ENCODE peak calls at places on chromosomes 6 and 20, in six cellular contexts. One of them, this sample, is unnamed.

GRCh38 chr6:23137596-23137995 is 568.2 kb downstream of the HDGFL1 start:
- DNase-seq in ascending aorta: no peak
- DNase-seq in NT2/D1: no peak
- DNase-seq in occipital lobe: no peak
- DNase-seq in cardiac muscle cell: peak
- DNase-seq in globus pallidus: no peak
- DNase-seq in this sample: no peak

GRCh38 chr6:20092071-20092566 is 120.2 kb downstream of the MBOAT1 start:
- DNase-seq in ascending aorta: no peak
- DNase-seq in NT2/D1: peak
- DNase-seq in occipital lobe: no peak
- DNase-seq in cardiac muscle cell: peak
- DNase-seq in globus pallidus: peak
- DNase-seq in this sample: peak

GRCh38 chr20:50844430-50845100 is 49.7 kb downstream of the BCAS4 start:
- DNase-seq in ascending aorta: peak
- DNase-seq in NT2/D1: no peak
- DNase-seq in occipital lobe: no peak
- DNase-seq in cardiac muscle cell: peak
- DNase-seq in globus pallidus: no peak
- DNase-seq in this sample: no peak

GRCh38 chr6:44667668-44668390 is 280.3 kb downstream of the CDC5L start:
- DNase-seq in ascending aorta: no peak
- DNase-seq in NT2/D1: no peak
- DNase-seq in occipital lobe: no peak
- DNase-seq in cardiac muscle cell: peak
- DNase-seq in globus pallidus: no peak
- DNase-seq in this sample: no peak

GRCh38 chr20:63653041-63653973 is at the start of gene STMN3:
- DNase-seq in ascending aorta: peak
- DNase-seq in NT2/D1: peak
- DNase-seq in occipital lobe: peak
- DNase-seq in cardiac muscle cell: peak
- DNase-seq in globus pallidus: peak
- DNase-seq in this sample: peak

GRCh38 chr6:89260832-89261231 is 43.7 kb upstream of the GABRR1 start:
- DNase-seq in ascending aorta: no peak
- DNase-seq in NT2/D1: no peak
- DNase-seq in occipital lobe: no peak
- DNase-seq in cardiac muscle cell: peak
- DNase-seq in globus pallidus: no peak
- DNase-seq in this sample: no peak

GRCh38 chr6:2378046-2378657 is 132.7 kb upstream of the GMDS start:
- DNase-seq in ascending aorta: no peak
- DNase-seq in NT2/D1: no peak
- DNase-seq in occipital lobe: no peak
- DNase-seq in cardiac muscle cell: no peak
- DNase-seq in globus pallidus: no peak
- DNase-seq in this sample: no peak

GRCh38 chr6:71291991-71292390 is 3.4 kb downstream of the OGFRL1 start:
- DNase-seq in ascending aorta: no peak
- DNase-seq in NT2/D1: no peak
- DNase-seq in occipital lobe: no peak
- DNase-seq in cardiac muscle cell: peak
- DNase-seq in globus pallidus: no peak
- DNase-seq in this sample: no peak

GRCh38 chr6:154343473-154344308 is 12.9 kb downstream of the IPCEF1 start:
- DNase-seq in ascending aorta: no peak
- DNase-seq in NT2/D1: peak
- DNase-seq in occipital lobe: peak
- DNase-seq in cardiac muscle cell: peak
- DNase-seq in globus pallidus: no peak
- DNase-seq in this sample: peak

GRCh38 chr20:19947611-19948264 is 69.4 kb upstream of the NAA20 start:
- DNase-seq in ascending aorta: no peak
- DNase-seq in NT2/D1: no peak
- DNase-seq in occipital lobe: no peak
- DNase-seq in cardiac muscle cell: peak
- DNase-seq in globus pallidus: no peak
- DNase-seq in this sample: no peak

GRCh38 chr6:105810922-105811482 is 275.1 kb upstream of the PRDM1 start:
- DNase-seq in ascending aorta: no peak
- DNase-seq in NT2/D1: no peak
- DNase-seq in occipital lobe: no peak
- DNase-seq in cardiac muscle cell: no peak
- DNase-seq in globus pallidus: no peak
- DNase-seq in this sample: no peak

GRCh38 chr6:112357801-112358200 is 10.7 kb downstream of the RFPL4B start:
- DNase-seq in ascending aorta: no peak
- DNase-seq in NT2/D1: no peak
- DNase-seq in occipital lobe: no peak
- DNase-seq in cardiac muscle cell: peak
- DNase-seq in globus pallidus: no peak
- DNase-seq in this sample: no peak

GRCh38 chr6:15101130-15101529 is 144.7 kb upstream of the JARID2 start:
- DNase-seq in ascending aorta: no peak
- DNase-seq in NT2/D1: no peak
- DNase-seq in occipital lobe: no peak
- DNase-seq in cardiac muscle cell: no peak
- DNase-seq in globus pallidus: no peak
- DNase-seq in this sample: no peak

GRCh38 chr20:15992564-15992963 is 580.7 kb downstream of the KIF16B start:
- DNase-seq in ascending aorta: no peak
- DNase-seq in NT2/D1: no peak
- DNase-seq in occipital lobe: no peak
- DNase-seq in cardiac muscle cell: no peak
- DNase-seq in globus pallidus: no peak
- DNase-seq in this sample: no peak

GRCh38 chr6:369559-370431 is 21.8 kb upstream of the IRF4 start:
- DNase-seq in ascending aorta: no peak
- DNase-seq in NT2/D1: no peak
- DNase-seq in occipital lobe: no peak
- DNase-seq in cardiac muscle cell: no peak
- DNase-seq in globus pallidus: no peak
- DNase-seq in this sample: no peak

GRCh38 chr6:33620158-33620583 is 951 bp upstream of the ITPR3 start:
- DNase-seq in ascending aorta: no peak
- DNase-seq in NT2/D1: no peak
- DNase-seq in occipital lobe: no peak
- DNase-seq in cardiac muscle cell: no peak
- DNase-seq in globus pallidus: no peak
- DNase-seq in this sample: no peak

GRCh38 chr6:96925290-96925687 is 761 bp downstream of the KLHL32 start:
- DNase-seq in ascending aorta: no peak
- DNase-seq in NT2/D1: no peak
- DNase-seq in occipital lobe: no peak
- DNase-seq in cardiac muscle cell: no peak
- DNase-seq in globus pallidus: no peak
- DNase-seq in this sample: no peak

GRCh38 chr20:35298264-35298663 is 6.0 kb upstream of the FAM83C start:
- DNase-seq in ascending aorta: no peak
- DNase-seq in NT2/D1: no peak
- DNase-seq in occipital lobe: no peak
- DNase-seq in cardiac muscle cell: no peak
- DNase-seq in globus pallidus: no peak
- DNase-seq in this sample: no peak

GRCh38 chr20:38308047-38308438 is 4.1 kb downstream of the BPI start:
- DNase-seq in ascending aorta: no peak
- DNase-seq in NT2/D1: no peak
- DNase-seq in occipital lobe: no peak
- DNase-seq in cardiac muscle cell: peak
- DNase-seq in globus pallidus: no peak
- DNase-seq in this sample: no peak

GRCh38 chr20:58888521-58889333 is 36.2 kb downstream of the GNAS start:
- DNase-seq in ascending aorta: peak
- DNase-seq in NT2/D1: no peak
- DNase-seq in occipital lobe: peak
- DNase-seq in cardiac muscle cell: peak
- DNase-seq in globus pallidus: peak
- DNase-seq in this sample: peak

GRCh38 chr6:11224252-11224965 is 8.1 kb downstream of the NEDD9 start:
- DNase-seq in ascending aorta: no peak
- DNase-seq in NT2/D1: no peak
- DNase-seq in occipital lobe: no peak
- DNase-seq in cardiac muscle cell: peak
- DNase-seq in globus pallidus: no peak
- DNase-seq in this sample: no peak

GRCh38 chr6:161188547-161189465 is 85.1 kb downstream of the AGPAT4 start:
- DNase-seq in ascending aorta: no peak
- DNase-seq in NT2/D1: no peak
- DNase-seq in occipital lobe: no peak
- DNase-seq in cardiac muscle cell: no peak
- DNase-seq in globus pallidus: no peak
- DNase-seq in this sample: no peak

GRCh38 chr6:3090013-3090412 is 21.7 kb downstream of the RIPK1 start:
- DNase-seq in ascending aorta: no peak
- DNase-seq in NT2/D1: no peak
- DNase-seq in occipital lobe: no peak
- DNase-seq in cardiac muscle cell: no peak
- DNase-seq in globus pallidus: no peak
- DNase-seq in this sample: no peak

This sample was measured in Ammon's horn.